ENCODE peak calls at places on chromosomes 4 and X, in ten cellular contexts. U is activated CD4-positive, CD25-positive, alpha-beta regulatory T cell treated with anti-CD3 and anti-CD28 coated beads, Interleukin-2, amount 50 U/mL, for 72 hours; A is NCI-H345; B is CD8-positive, alpha-beta T cell; Q is NCI-H1105; S is stimulated activated CD4-positive, alpha-beta T cell treated with anti-CD3 and anti-CD28 coated beads, Interleukin-1b, Interleukin-23, amount 100 ng/mL, for 1 hour; V is iris pigment epithelial cell; J is MM.1S; Z is posterior vena cava; X is AG04450. M is an unnamed sample.

GRCh38 chr4:16914208-16914607 is 15.8 kb upstream of the LDB2 start:
- DNase-seq in U (no peak), V (peak), Q (no peak), A (no peak), J (peak), B (no peak), S (no peak), Z (no peak), X (no peak), M (peak)

GRCh38 chr4:16573744-16574143 is 324.7 kb downstream of the LDB2 start:
- DNase-seq in X (peak), B (no peak), Z (no peak), A (no peak), S (no peak), U (no peak), V (peak), J (no peak), Q (no peak), M (no peak)

GRCh38 chr4:123488916-123489315 is 92.3 kb downstream of the SPRY1 start:
- DNase-seq in V (peak), S (no peak), B (no peak), U (no peak), Z (no peak), X (no peak), A (no peak), Q (no peak), J (no peak), M (no peak)

GRCh38 chr4:37383579-37384229 is 139.2 kb downstream of the NWD2 start:
- DNase-seq in J (peak), Z (no peak), B (no peak), X (no peak), Q (peak), S (no peak), U (no peak), A (peak), V (peak), M (peak)

GRCh38 chrX:43860646-43861370 is 21.4 kb downstream of the MAOB start:
- DNase-seq in Q (peak), U (no peak), J (no peak), X (no peak), S (no peak), B (no peak), Z (no peak), A (peak), V (peak), M (no peak)

GRCh38 chrX:82813671-82814078 is 694.4 kb upstream of the POU3F4 start:
- DNase-seq in Z (no peak), A (no peak), J (no peak), U (no peak), Q (no peak), X (peak), V (peak), B (no peak), S (no peak), M (no peak)

GRCh38 chr4:59126996-59127395 is 2016.8 kb upstream of the IGFBP7 start:
- DNase-seq in Z (no peak), Q (no peak), A (no peak), B (no peak), X (no peak), U (no peak), V (no peak), S (no peak), J (no peak), M (no peak)

GRCh38 chr4:10184051-10184450 is 67.5 kb upstream of the WDR1 start:
- DNase-seq in Z (no peak), S (no peak), V (peak), B (no peak), X (no peak), J (no peak), A (no peak), Q (no peak), U (no peak), M (no peak)

GRCh38 chr4:123545569-123546122 is 149.1 kb downstream of the SPRY1 start:
- DNase-seq in A (no peak), J (no peak), U (no peak), Z (no peak), Q (no peak), V (no peak), B (no peak), S (no peak), X (no peak), M (no peak)

GRCh38 chrX:72366746-72367145 is 61.0 kb upstream of the CITED1 start:
- DNase-seq in A (no peak), U (no peak), Z (no peak), B (no peak), V (no peak), Q (no peak), X (no peak), S (no peak), J (no peak), M (no peak)

GRCh38 chr4:65592089-65592488 is 78.2 kb downstream of the EPHA5 start:
- DNase-seq in Q (no peak), V (no peak), B (no peak), Z (no peak), U (no peak), X (no peak), J (no peak), S (no peak), A (no peak), M (no peak)

GRCh38 chr4:24795666-24796381 is 451 bp downstream of the SOD3 start:
- DNase-seq in U (no peak), B (no peak), X (no peak), J (no peak), Z (no peak), Q (no peak), A (no peak), V (no peak), S (no peak), M (no peak)

GRCh38 chrX:13093489-13094140 is 49.2 kb upstream of the FAM9C start:
- DNase-seq in X (no peak), Q (no peak), S (no peak), V (no peak), U (no peak), J (no peak), A (no peak), Z (no peak), B (no peak), M (no peak)

GRCh38 chr4:185464184-185464583 is 7.3 kb downstream of the CCDC110 start:
- DNase-seq in A (no peak), B (no peak), V (no peak), Z (no peak), U (no peak), S (no peak), J (no peak), Q (no peak), X (no peak), M (no peak)

GRCh38 chr4:89514811-89515210 is 207.2 kb upstream of the GPRIN3 start:
- DNase-seq in A (no peak), J (no peak), X (no peak), U (no peak), S (no peak), Z (no peak), B (no peak), Q (no peak), V (no peak), M (no peak)

GRCh38 chr4:38003628-38004027 is 43.4 kb downstream of the PTTG2 start:
- DNase-seq in Q (no peak), Z (no peak), X (no peak), A (no peak), V (no peak), B (no peak), S (no peak), U (no peak), J (no peak), M (no peak)

GRCh38 chr4:187128226-187128625 is 404.6 kb upstream of the FAT1 start:
- DNase-seq in X (no peak), V (peak), Q (no peak), J (no peak), B (no peak), A (no peak), Z (no peak), U (no peak), S (no peak), M (no peak)

GRCh38 chrX:107565005-107565404 is 63.3 kb upstream of the PRPS1 start:
- DNase-seq in J (no peak), B (no peak), Z (no peak), U (no peak), S (no peak), V (no peak), Q (no peak), X (no peak), A (no peak), M (no peak)

GRCh38 chr4:123390846-123391456 is 5.6 kb upstream of the SPRY1 start:
- DNase-seq in A (peak), Q (peak), V (peak), X (no peak), S (no peak), Z (no peak), B (no peak), J (peak), U (no peak), M (no peak)

GRCh38 chrX:113370001-113370400 is 529.4 kb upstream of the AMOT start:
- DNase-seq in B (no peak), Q (no peak), V (no peak), U (no peak), X (no peak), J (no peak), Z (peak), S (no peak), A (no peak), M (no peak)

GRCh38 chr4:153780876-153781275 is 8.0 kb downstream of the SFRP2 start:
- DNase-seq in S (no peak), V (no peak), U (no peak), X (no peak), B (no peak), Q (no peak), A (no peak), J (no peak), Z (no peak), M (no peak)

GRCh38 chrX:15349046-15349445 is 13.7 kb upstream of the PIGA start:
- DNase-seq in X (peak), U (no peak), J (peak), Z (no peak), V (peak), Q (peak), B (no peak), A (peak), S (no peak), M (peak)

GRCh38 chr4:169620846-169621228 is 459 bp downstream of the CLCN3 start:
- DNase-seq in V (peak), U (no peak), S (no peak), A (peak), B (peak), Q (no peak), X (no peak), J (peak), Z (no peak), M (no peak)

GRCh38 chr4:125115476-125115875 is 199.3 kb upstream of the FAT4 start:
- DNase-seq in X (no peak), U (no peak), B (no peak), S (no peak), J (no peak), A (no peak), Q (no peak), V (peak), Z (no peak), M (no peak)

GRCh38 chr4:86857341-86858052 is 8.3 kb upstream of the SLC10A6 start:
- DNase-seq in S (no peak), Q (no peak), A (no peak), U (no peak), J (no peak), X (no peak), V (no peak), B (no peak), Z (no peak), M (no peak)

GRCh38 chrX:10199212-10199611 is 42.4 kb downstream of the CLCN4 start:
- DNase-seq in Z (peak), J (no peak), X (no peak), V (peak), A (no peak), U (no peak), B (no peak), Q (no peak), S (no peak), M (no peak)

GRCh38 chr4:82865592-82865991 is 25.4 kb downstream of the SEC31A start:
- DNase-seq in B (no peak), J (peak), U (no peak), Q (no peak), Z (no peak), S (no peak), A (no peak), V (peak), X (peak), M (no peak)

GRCh38 chr4:154124539-154125255 is 335.8 kb upstream of the SFRP2 start:
- DNase-seq in S (no peak), Q (no peak), V (peak), A (no peak), J (no peak), X (no peak), U (no peak), B (no peak), Z (no peak), M (no peak)

GRCh38 chrX:38699116-38699515 is 102.1 kb upstream of the MID1IP1 start:
- DNase-seq in S (no peak), X (no peak), A (no peak), J (no peak), U (no peak), Q (no peak), Z (no peak), V (no peak), B (no peak), M (no peak)

GRCh38 chr4:152894673-152895072 is 41.5 kb upstream of the FHDC1 start:
- DNase-seq in J (no peak), X (no peak), S (no peak), A (no peak), V (peak), B (no peak), Z (no peak), Q (no peak), U (no peak), M (no peak)

GRCh38 chr4:23033796-23034195 is 341.1 kb downstream of the GBA3 start:
- DNase-seq in J (no peak), V (no peak), X (no peak), Z (no peak), U (no peak), B (no peak), A (no peak), Q (no peak), S (no peak), M (no peak)

GRCh38 chr4:172826866-172827265 is 341.7 kb upstream of the GALNT7 start:
- DNase-seq in B (no peak), A (peak), U (no peak), J (peak), X (no peak), Q (no peak), S (no peak), Z (no peak), V (no peak), M (peak)

GRCh38 chr4:55312491-55313101 is 33.4 kb upstream of the SRD5A3 start:
- DNase-seq in A (no peak), V (peak), U (no peak), X (no peak), B (no peak), Z (no peak), S (no peak), Q (no peak), J (peak), M (peak)

GRCh38 chr4:8114456-8115202 is 44.0 kb downstream of the ABLIM2 start:
- DNase-seq in Z (no peak), A (no peak), J (no peak), B (no peak), U (no peak), S (no peak), Q (no peak), V (no peak), X (no peak), M (no peak)

GRCh38 chr4:156391297-156391653 is 437.6 kb upstream of the CTSO start:
- DNase-seq in V (no peak), A (no peak), Q (no peak), Z (no peak), U (no peak), X (no peak), S (no peak), J (no peak), B (no peak), M (no peak)

GRCh38 chrX:72268601-72269365 is 8.3 kb downstream of the RPS4X start:
- DNase-seq in Z (no peak), S (no peak), J (no peak), Q (no peak), A (no peak), X (peak), B (no peak), V (peak), U (no peak), M (no peak)

GRCh38 chr4:14338206-14338605 is 664.1 kb upstream of the CPEB2 start:
- DNase-seq in Q (no peak), U (no peak), J (no peak), V (peak), B (no peak), A (no peak), X (no peak), Z (no peak), S (no peak), M (no peak)

GRCh38 chr4:60201052-60201673 is 999.0 kb upstream of the ADGRL3 start:
- DNase-seq in B (no peak), J (peak), X (peak), Q (peak), A (peak), S (peak), Z (no peak), V (peak), U (no peak), M (peak)

M was measured in WERI-Rb-1.